ENCODE peak calls at places on chromosome 7, in five cellular contexts. One of them, this sample, is unnamed.

GRCh38 chr7:151017953-151018420 is 6.3 kb downstream of the ATG9B start:
- DNase-seq in HCT116: no peak
- DNase-seq in tibial artery: peak
- DNase-seq in left ventricle myocardium inferior: peak
- DNase-seq in fibroblast of mammary gland: peak
- DNase-seq in this sample: peak

GRCh38 chr7:158344706-158345300 is 242.8 kb downstream of the PTPRN2 start:
- DNase-seq in tibial artery: no peak
- DNase-seq in HCT116: no peak
- DNase-seq in fibroblast of mammary gland: no peak
- DNase-seq in left ventricle myocardium inferior: no peak
- DNase-seq in this sample: no peak

GRCh38 chr7:20591086-20591485 is 24.4 kb upstream of the ABCB5 start:
- DNase-seq in HCT116: no peak
- DNase-seq in left ventricle myocardium inferior: no peak
- DNase-seq in fibroblast of mammary gland: no peak
- DNase-seq in tibial artery: no peak
- DNase-seq in this sample: no peak

GRCh38 chr7:41033526-41033925 is 669.4 kb downstream of the INHBA start:
- DNase-seq in tibial artery: no peak
- DNase-seq in fibroblast of mammary gland: peak
- DNase-seq in HCT116: no peak
- DNase-seq in left ventricle myocardium inferior: no peak
- DNase-seq in this sample: no peak

GRCh38 chr7:43454936-43455518 is 127.9 kb upstream of the STK17A start:
- DNase-seq in fibroblast of mammary gland: peak
- DNase-seq in HCT116: peak
- DNase-seq in left ventricle myocardium inferior: no peak
- DNase-seq in tibial artery: no peak
- DNase-seq in this sample: peak

GRCh38 chr7:102291056-102291915 is 4.6 kb downstream of the SH2B2 start:
- DNase-seq in HCT116: no peak
- DNase-seq in tibial artery: no peak
- DNase-seq in left ventricle myocardium inferior: no peak
- DNase-seq in fibroblast of mammary gland: no peak
- DNase-seq in this sample: no peak

GRCh38 chr7:44698046-44698580 is 50.5 kb upstream of the ZMIZ2 start:
- DNase-seq in left ventricle myocardium inferior: no peak
- DNase-seq in tibial artery: no peak
- DNase-seq in HCT116: no peak
- DNase-seq in fibroblast of mammary gland: no peak
- DNase-seq in this sample: no peak

GRCh38 chr7:26179422-26179821 is 21.1 kb downstream of the HNRNPA2B1 start:
- DNase-seq in left ventricle myocardium inferior: no peak
- DNase-seq in fibroblast of mammary gland: no peak
- DNase-seq in HCT116: no peak
- DNase-seq in tibial artery: no peak
- DNase-seq in this sample: no peak

GRCh38 chr7:4818000-4818794 is 42.8 kb downstream of the AP5Z1 start:
- DNase-seq in HCT116: no peak
- DNase-seq in fibroblast of mammary gland: no peak
- DNase-seq in left ventricle myocardium inferior: no peak
- DNase-seq in tibial artery: no peak
- DNase-seq in this sample: no peak

GRCh38 chr7:88216276-88216675 is 3.6 kb downstream of the SRI start:
- DNase-seq in tibial artery: no peak
- DNase-seq in fibroblast of mammary gland: no peak
- DNase-seq in left ventricle myocardium inferior: no peak
- DNase-seq in HCT116: no peak
- DNase-seq in this sample: no peak

GRCh38 chr7:158023563-158024350 is 563.9 kb downstream of the PTPRN2 start:
- DNase-seq in fibroblast of mammary gland: no peak
- DNase-seq in left ventricle myocardium inferior: no peak
- DNase-seq in tibial artery: no peak
- DNase-seq in HCT116: no peak
- DNase-seq in this sample: no peak

GRCh38 chr7:72042855-72043254 is 369.3 kb downstream of the CALN1 start:
- DNase-seq in fibroblast of mammary gland: no peak
- DNase-seq in tibial artery: no peak
- DNase-seq in HCT116: no peak
- DNase-seq in left ventricle myocardium inferior: no peak
- DNase-seq in this sample: no peak

GRCh38 chr7:135414850-135415439 is 95.0 kb downstream of the CNOT4 start:
- DNase-seq in tibial artery: no peak
- DNase-seq in left ventricle myocardium inferior: no peak
- DNase-seq in fibroblast of mammary gland: peak
- DNase-seq in HCT116: peak
- DNase-seq in this sample: peak

GRCh38 chr7:138608292-138608691 is 92.9 kb downstream of the SVOPL start:
- DNase-seq in left ventricle myocardium inferior: no peak
- DNase-seq in HCT116: no peak
- DNase-seq in tibial artery: no peak
- DNase-seq in fibroblast of mammary gland: peak
- DNase-seq in this sample: peak

GRCh38 chr7:135755351-135755753 is 6.7 kb upstream of the FAM180A start:
- DNase-seq in HCT116: no peak
- DNase-seq in left ventricle myocardium inferior: peak
- DNase-seq in tibial artery: no peak
- DNase-seq in fibroblast of mammary gland: no peak
- DNase-seq in this sample: no peak

GRCh38 chr7:25820432-25821040 is 331.5 kb upstream of the NFE2L3 start:
- DNase-seq in left ventricle myocardium inferior: no peak
- DNase-seq in HCT116: peak
- DNase-seq in fibroblast of mammary gland: peak
- DNase-seq in tibial artery: no peak
- DNase-seq in this sample: peak

GRCh38 chr7:75054744-75055527 is 18.7 kb downstream of the RCC1L start:
- DNase-seq in HCT116: no peak
- DNase-seq in left ventricle myocardium inferior: peak
- DNase-seq in tibial artery: peak
- DNase-seq in fibroblast of mammary gland: peak
- DNase-seq in this sample: peak

GRCh38 chr7:135684134-135684533 is 21.8 kb downstream of the STMP1 start:
- DNase-seq in HCT116: no peak
- DNase-seq in tibial artery: no peak
- DNase-seq in fibroblast of mammary gland: no peak
- DNase-seq in left ventricle myocardium inferior: no peak
- DNase-seq in this sample: peak

GRCh38 chr7:96188623-96188991 is 133.3 kb downstream of the SLC25A13 start:
- DNase-seq in HCT116: no peak
- DNase-seq in fibroblast of mammary gland: no peak
- DNase-seq in left ventricle myocardium inferior: no peak
- DNase-seq in tibial artery: no peak
- DNase-seq in this sample: peak

GRCh38 chr7:131071786-131072504 is 255.7 kb upstream of the MKLN1 start:
- DNase-seq in fibroblast of mammary gland: peak
- DNase-seq in HCT116: no peak
- DNase-seq in tibial artery: peak
- DNase-seq in left ventricle myocardium inferior: no peak
- DNase-seq in this sample: peak

GRCh38 chr7:97430001-97430400 is 301.9 kb upstream of the TAC1 start:
- DNase-seq in tibial artery: no peak
- DNase-seq in HCT116: no peak
- DNase-seq in fibroblast of mammary gland: no peak
- DNase-seq in left ventricle myocardium inferior: no peak
- DNase-seq in this sample: no peak

GRCh38 chr7:70134029-70134445 is 535.8 kb downstream of the AUTS2 start:
- DNase-seq in tibial artery: no peak
- DNase-seq in fibroblast of mammary gland: no peak
- DNase-seq in HCT116: no peak
- DNase-seq in left ventricle myocardium inferior: no peak
- DNase-seq in this sample: no peak

GRCh38 chr7:80791509-80791929 is 127.3 kb downstream of the SEMA3C start:
- DNase-seq in tibial artery: no peak
- DNase-seq in fibroblast of mammary gland: no peak
- DNase-seq in HCT116: no peak
- DNase-seq in left ventricle myocardium inferior: no peak
- DNase-seq in this sample: no peak

GRCh38 chr7:27113991-27114866 is 11.7 kb upstream of the HOXA2 start:
- DNase-seq in left ventricle myocardium inferior: no peak
- DNase-seq in tibial artery: no peak
- DNase-seq in fibroblast of mammary gland: no peak
- DNase-seq in HCT116: no peak
- DNase-seq in this sample: no peak

GRCh38 chr7:26553582-26553981 is 261.9 kb downstream of the SNX10 start:
- DNase-seq in HCT116: no peak
- DNase-seq in fibroblast of mammary gland: no peak
- DNase-seq in tibial artery: no peak
- DNase-seq in left ventricle myocardium inferior: no peak
- DNase-seq in this sample: no peak

GRCh38 chr7:71237945-71238344 is 106.0 kb downstream of the GALNT17 start:
- DNase-seq in fibroblast of mammary gland: no peak
- DNase-seq in left ventricle myocardium inferior: peak
- DNase-seq in HCT116: no peak
- DNase-seq in tibial artery: peak
- DNase-seq in this sample: no peak

GRCh38 chr7:134444198-134444960 is 14.5 kb downstream of the AKR1B1 start:
- DNase-seq in HCT116: no peak
- DNase-seq in fibroblast of mammary gland: no peak
- DNase-seq in left ventricle myocardium inferior: peak
- DNase-seq in tibial artery: no peak
- DNase-seq in this sample: no peak

GRCh38 chr7:13639416-13639815 is 350.1 kb downstream of the ETV1 start:
- DNase-seq in fibroblast of mammary gland: no peak
- DNase-seq in left ventricle myocardium inferior: no peak
- DNase-seq in HCT116: no peak
- DNase-seq in tibial artery: no peak
- DNase-seq in this sample: no peak

GRCh38 chr7:22193361-22194016 is 163.5 kb downstream of the RAPGEF5 start:
- DNase-seq in HCT116: no peak
- DNase-seq in left ventricle myocardium inferior: peak
- DNase-seq in fibroblast of mammary gland: peak
- DNase-seq in tibial artery: peak
- DNase-seq in this sample: peak

GRCh38 chr7:57403601-57404342 is 46.2 kb upstream of the ZNF716 start:
- DNase-seq in left ventricle myocardium inferior: peak
- DNase-seq in HCT116: no peak
- DNase-seq in tibial artery: peak
- DNase-seq in fibroblast of mammary gland: peak
- DNase-seq in this sample: no peak

GRCh38 chr7:78587443-78588044 is 789.0 kb downstream of the PHTF2 start:
- DNase-seq in HCT116: peak
- DNase-seq in left ventricle myocardium inferior: no peak
- DNase-seq in fibroblast of mammary gland: peak
- DNase-seq in tibial artery: no peak
- DNase-seq in this sample: peak
- TF ChIP-seq CTCF in HCT116: peak
- TF ChIP-seq CTCF in left ventricle myocardium inferior: peak
- TF ChIP-seq CTCF in fibroblast of mammary gland: peak
- TF ChIP-seq CTCF in tibial artery: peak
- TF ChIP-seq CTCF in this sample: peak

DNA sequence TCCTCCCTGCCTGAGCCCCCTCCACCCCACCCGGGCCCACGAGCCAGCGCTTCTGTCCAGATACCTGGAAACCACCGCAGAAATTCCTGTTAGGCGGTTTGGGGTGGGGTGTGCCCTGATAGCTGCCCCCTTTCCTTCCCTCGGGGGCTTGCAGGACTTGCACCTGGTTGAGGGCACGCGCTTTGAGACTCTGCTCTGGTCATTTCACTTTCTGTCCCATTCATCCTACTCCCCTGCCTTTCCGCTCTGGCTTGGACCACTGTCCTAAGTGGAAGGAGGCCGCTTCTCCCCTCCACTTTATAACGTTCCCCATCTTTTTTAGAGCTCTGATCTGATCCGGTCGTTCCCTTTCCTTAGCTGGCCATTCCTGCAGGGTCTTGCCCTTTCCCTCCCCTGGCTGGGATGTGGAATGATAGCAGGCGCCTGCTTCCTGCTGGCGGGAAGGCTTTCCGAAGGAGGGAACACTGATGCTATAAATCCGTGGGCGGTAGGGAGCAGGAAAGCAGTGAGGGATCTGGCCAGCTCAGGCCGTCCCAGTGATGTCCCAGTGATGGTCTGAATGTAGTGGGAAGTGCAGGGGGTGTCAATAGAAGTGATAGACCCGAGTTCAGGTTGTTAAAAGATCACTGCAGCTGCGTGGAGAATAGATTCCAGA is 852 bp upstream of the PRKAR1B start:
- DNase-seq in tibial artery: no peak
- DNase-seq in left ventricle myocardium inferior: no peak
- DNase-seq in fibroblast of mammary gland: peak
- DNase-seq in HCT116: no peak
- DNase-seq in this sample: peak
- H3K4me3 ChIP-seq in tibial artery: peak
- H3K4me3 ChIP-seq in left ventricle myocardium inferior: peak
- H3K4me3 ChIP-seq in fibroblast of mammary gland: peak
- H3K4me3 ChIP-seq in HCT116: peak
- H3K4me3 ChIP-seq in this sample: peak

GRCh38 chr7:68425377-68425776 is 1172.9 kb upstream of the AUTS2 start:
- DNase-seq in left ventricle myocardium inferior: no peak
- DNase-seq in tibial artery: no peak
- DNase-seq in fibroblast of mammary gland: no peak
- DNase-seq in HCT116: no peak
- DNase-seq in this sample: peak
- TF ChIP-seq CTCF in left ventricle myocardium inferior: peak
- TF ChIP-seq CTCF in tibial artery: no peak
- TF ChIP-seq CTCF in fibroblast of mammary gland: no peak
- TF ChIP-seq CTCF in HCT116: no peak
- TF ChIP-seq CTCF in this sample: peak

DNA sequence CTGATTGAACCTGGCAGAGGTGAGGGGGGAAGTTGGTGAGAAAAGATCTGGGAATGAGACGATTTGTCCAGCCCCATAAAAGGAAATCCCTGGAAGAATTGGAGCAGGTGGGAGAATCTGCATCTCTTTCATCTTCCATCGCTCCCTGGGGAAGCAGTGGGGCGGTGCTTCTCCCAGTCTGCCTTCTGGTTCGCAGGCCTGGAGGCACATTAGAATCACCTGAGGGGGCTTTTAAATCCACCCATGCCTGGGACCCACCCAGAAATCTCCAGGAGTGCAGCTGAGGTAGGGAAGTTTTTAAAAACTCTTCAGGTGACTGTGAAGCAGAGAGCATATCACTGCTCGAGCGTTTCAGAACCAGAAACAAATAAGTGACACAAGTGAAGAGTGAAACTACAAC is 26.7 kb upstream of the SYPL1 start:
- DNase-seq in fibroblast of mammary gland: no peak
- DNase-seq in tibial artery: no peak
- DNase-seq in HCT116: no peak
- DNase-seq in left ventricle myocardium inferior: no peak
- DNase-seq in this sample: no peak
- H3K4me3 ChIP-seq in fibroblast of mammary gland: no peak
- H3K4me3 ChIP-seq in tibial artery: no peak
- H3K4me3 ChIP-seq in HCT116: no peak
- H3K4me3 ChIP-seq in left ventricle myocardium inferior: no peak
- H3K4me3 ChIP-seq in this sample: no peak

DNA sequence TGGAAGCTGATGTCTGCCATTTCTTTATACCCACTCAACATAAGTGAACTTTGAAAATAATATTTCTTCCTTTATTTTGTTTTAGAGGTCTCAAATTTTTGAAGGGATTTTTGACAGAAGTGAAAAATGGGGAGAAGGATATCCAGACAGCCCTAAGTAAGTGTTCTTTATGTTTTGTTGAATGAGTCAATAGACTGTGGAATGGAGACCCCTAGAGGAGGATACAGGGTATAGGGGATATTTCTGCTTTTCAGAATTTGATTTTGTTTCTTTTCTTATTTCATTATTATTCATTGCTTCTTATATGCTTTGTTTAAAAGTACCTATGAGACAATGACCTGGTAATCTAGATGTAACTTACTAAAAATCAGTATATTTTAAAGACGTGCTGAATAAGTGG is 34.4 kb downstream of the PLEKHA8 start:
- DNase-seq in left ventricle myocardium inferior: no peak
- DNase-seq in tibial artery: no peak
- DNase-seq in HCT116: peak
- DNase-seq in fibroblast of mammary gland: peak
- DNase-seq in this sample: peak
- TF ChIP-seq CTCF in left ventricle myocardium inferior: peak
- TF ChIP-seq CTCF in tibial artery: peak
- TF ChIP-seq CTCF in HCT116: peak
- TF ChIP-seq CTCF in fibroblast of mammary gland: peak
- TF ChIP-seq CTCF in this sample: peak

This sample was measured in choroid plexus epithelial cell.